ENCODE peak calls at places on chromosomes 6 and 20, in six cellular contexts. G, T, R, Z, W and H are unnamed samples.

GRCh38 chr20:57047281-57048026 is 219.0 kb downstream of the BMP7 start:
- DNase-seq in T (no peak), W (no peak), R (no peak), Z (peak; percentile 38), G (peak; percentile 34), H (peak; percentile 18)

GRCh38 chr20:17796096-17796563 is 96.4 kb downstream of the BANF2 start:
- DNase-seq in R (no peak), T (no peak), G (peak; percentile 82), W (peak; percentile 65), Z (no peak), H (peak; percentile 32)

GRCh38 chr20:11053310-11053709 is 379.5 kb upstream of the JAG1 start:
- DNase-seq in Z (no peak), R (no peak), T (no peak), W (no peak), G (no peak), H (no peak)

GRCh38 chr6:27672113-27672799 is 199.4 kb upstream of the ZNF184 start:
- DNase-seq in T (no peak), Z (peak; percentile 94), R (peak; percentile 95), W (no peak), G (peak; percentile 91), H (peak; percentile 81)

GRCh38 chr6:148417045-148417444 is 74.4 kb downstream of the SASH1 start:
- DNase-seq in R (no peak), W (no peak), T (no peak), G (no peak), Z (no peak), H (no peak)

GRCh38 chr6:33075568-33076405 is at the start of gene HLA-DPB1:
- DNase-seq in R (peak; percentile 91), Z (peak; percentile 74), W (no peak), G (peak; percentile 20), T (peak; percentile 53), H (peak; percentile 43)

GRCh38 chr20:50146732-50147662 is 6.5 kb downstream of the PEDS1 start:
- DNase-seq in G (no peak), Z (peak; percentile 66), T (peak; percentile 84), W (peak; percentile 69), R (peak; percentile 81), H (no peak)

GRCh38 chr6:43217351-43217750 is 11.9 kb downstream of the DNPH1 start:
- DNase-seq in T (no peak), W (no peak), G (no peak), Z (no peak), R (no peak), H (no peak)

GRCh38 chr20:49276895-49277785 is 717 bp downstream of the ZNFX1 start:
- DNase-seq in Z (no peak), T (no peak), R (peak; percentile 67), G (no peak), W (peak; percentile 64), H (no peak)

GRCh38 chr6:129369737-129370136 is 340.2 kb downstream of the ARHGAP18 start:
- DNase-seq in W (no peak), Z (no peak), R (no peak), G (no peak), T (no peak), H (no peak)